ENCODE peak calls at places on chromosomes 4 and X, in eight cellular contexts. One of them, this sample, is unnamed.

GRCh38 chrX:7218321-7219152 is 70.6 kb upstream of the PUDP start:
- DNase-seq in spleen: no peak
- DNase-seq in aorta: no peak
- DNase-seq in suprapubic skin: no peak
- DNase-seq in right atrium auricular region: no peak
- DNase-seq in ascending aorta: no peak
- DNase-seq in tibial artery: no peak
- DNase-seq in lung: no peak
- DNase-seq in this sample: no peak

GRCh38 chrX:151727346-151727745 is 7.2 kb upstream of the CNGA2 start:
- DNase-seq in spleen: no peak
- DNase-seq in aorta: no peak
- DNase-seq in suprapubic skin: peak; percentile 36
- DNase-seq in right atrium auricular region: no peak
- DNase-seq in ascending aorta: no peak
- DNase-seq in tibial artery: no peak
- DNase-seq in lung: no peak
- DNase-seq in this sample: no peak

GRCh38 chr4:167234388-167234881 is at the start of gene SPOCK3:
- DNase-seq in spleen: peak; percentile 75
- DNase-seq in aorta: peak; percentile 46
- DNase-seq in suprapubic skin: no peak
- DNase-seq in right atrium auricular region: no peak
- DNase-seq in ascending aorta: no peak
- DNase-seq in tibial artery: no peak
- DNase-seq in lung: peak; percentile 32
- DNase-seq in this sample: peak; percentile 49

GRCh38 chr4:158496030-158496741 is 25.5 kb upstream of the RXFP1 start:
- DNase-seq in spleen: no peak
- DNase-seq in aorta: peak; percentile 42
- DNase-seq in suprapubic skin: no peak
- DNase-seq in right atrium auricular region: no peak
- DNase-seq in ascending aorta: no peak
- DNase-seq in tibial artery: peak; percentile 20
- DNase-seq in lung: peak; percentile 35
- DNase-seq in this sample: peak; percentile 55

GRCh38 chr4:127162741-127163140 is 470.0 kb upstream of the INTU start:
- DNase-seq in spleen: no peak
- DNase-seq in aorta: no peak
- DNase-seq in suprapubic skin: no peak
- DNase-seq in right atrium auricular region: no peak
- DNase-seq in ascending aorta: no peak
- DNase-seq in tibial artery: no peak
- DNase-seq in lung: no peak
- DNase-seq in this sample: no peak

GRCh38 chr4:128483816-128484215 is 196.2 kb upstream of the PGRMC2 start:
- DNase-seq in spleen: no peak
- DNase-seq in aorta: no peak
- DNase-seq in suprapubic skin: no peak
- DNase-seq in right atrium auricular region: no peak
- DNase-seq in ascending aorta: no peak
- DNase-seq in tibial artery: no peak
- DNase-seq in lung: no peak
- DNase-seq in this sample: no peak

GRCh38 chr4:143380651-143381050 is 44.0 kb downstream of the GAB1 start:
- DNase-seq in spleen: no peak
- DNase-seq in aorta: no peak
- DNase-seq in suprapubic skin: no peak
- DNase-seq in right atrium auricular region: no peak
- DNase-seq in ascending aorta: no peak
- DNase-seq in tibial artery: no peak
- DNase-seq in lung: no peak
- DNase-seq in this sample: no peak

GRCh38 chr4:25552580-25553271 is 102.9 kb upstream of the SLC34A2 start:
- DNase-seq in spleen: no peak
- DNase-seq in aorta: no peak
- DNase-seq in suprapubic skin: no peak
- DNase-seq in right atrium auricular region: no peak
- DNase-seq in ascending aorta: no peak
- DNase-seq in tibial artery: no peak
- DNase-seq in lung: peak; percentile 85
- DNase-seq in this sample: no peak

GRCh38 chr4:76982638-76983579 is 33.4 kb downstream of the SEPTIN11 start:
- DNase-seq in spleen: no peak
- DNase-seq in aorta: no peak
- DNase-seq in suprapubic skin: no peak
- DNase-seq in right atrium auricular region: no peak
- DNase-seq in ascending aorta: no peak
- DNase-seq in tibial artery: no peak
- DNase-seq in lung: no peak
- DNase-seq in this sample: no peak

GRCh38 chr4:150056569-150056968 is 21.7 kb upstream of the DCLK2 start:
- DNase-seq in spleen: no peak
- DNase-seq in aorta: no peak
- DNase-seq in suprapubic skin: no peak
- DNase-seq in right atrium auricular region: no peak
- DNase-seq in ascending aorta: no peak
- DNase-seq in tibial artery: no peak
- DNase-seq in lung: no peak
- DNase-seq in this sample: no peak

GRCh38 chrX:12197030-12197429 is 58.8 kb downstream of the FRMPD4 start:
- DNase-seq in spleen: no peak
- DNase-seq in aorta: no peak
- DNase-seq in suprapubic skin: no peak
- DNase-seq in right atrium auricular region: no peak
- DNase-seq in ascending aorta: no peak
- DNase-seq in tibial artery: no peak
- DNase-seq in lung: no peak
- DNase-seq in this sample: no peak

GRCh38 chr4:52841707-52842456 is 20.2 kb upstream of the RASL11B start:
- DNase-seq in spleen: no peak
- DNase-seq in aorta: no peak
- DNase-seq in suprapubic skin: no peak
- DNase-seq in right atrium auricular region: no peak
- DNase-seq in ascending aorta: no peak
- DNase-seq in tibial artery: no peak
- DNase-seq in lung: no peak
- DNase-seq in this sample: no peak

GRCh38 chrX:133610056-133610455 is 194.8 kb upstream of the GPC4 start:
- DNase-seq in spleen: no peak
- DNase-seq in aorta: no peak
- DNase-seq in suprapubic skin: no peak
- DNase-seq in right atrium auricular region: no peak
- DNase-seq in ascending aorta: no peak
- DNase-seq in tibial artery: no peak
- DNase-seq in lung: no peak
- DNase-seq in this sample: no peak

GRCh38 chrX:101265869-101266428 is 25.2 kb downstream of the TAF7L start:
- DNase-seq in spleen: no peak
- DNase-seq in aorta: no peak
- DNase-seq in suprapubic skin: no peak
- DNase-seq in right atrium auricular region: no peak
- DNase-seq in ascending aorta: no peak
- DNase-seq in tibial artery: no peak
- DNase-seq in lung: no peak
- DNase-seq in this sample: no peak

GRCh38 chrX:19912-20571 is 261.1 kb upstream of the PLCXD1 start:
- DNase-seq in spleen: peak; percentile 82
- DNase-seq in aorta: no peak
- DNase-seq in suprapubic skin: peak; percentile 58
- DNase-seq in right atrium auricular region: no peak
- DNase-seq in ascending aorta: no peak
- DNase-seq in tibial artery: no peak
- DNase-seq in lung: no peak
- DNase-seq in this sample: no peak

GRCh38 chrX:71911023-71911730 is 532 bp downstream of the NHSL2 start:
- DNase-seq in spleen: no peak
- DNase-seq in aorta: no peak
- DNase-seq in suprapubic skin: no peak
- DNase-seq in right atrium auricular region: no peak
- DNase-seq in ascending aorta: no peak
- DNase-seq in tibial artery: no peak
- DNase-seq in lung: no peak
- DNase-seq in this sample: peak; percentile 86

GRCh38 chr4:675036-675804 is 878 bp downstream of the MYL5 start:
- DNase-seq in spleen: peak; percentile 90
- DNase-seq in aorta: peak; percentile 63
- DNase-seq in suprapubic skin: no peak
- DNase-seq in right atrium auricular region: no peak
- DNase-seq in ascending aorta: no peak
- DNase-seq in tibial artery: no peak
- DNase-seq in lung: no peak
- DNase-seq in this sample: no peak
- H3K4me3 ChIP-seq in spleen: peak overlapping the region; percentile 77
- H3K4me3 ChIP-seq in aorta: peak overlapping the region; percentile 75
- H3K4me3 ChIP-seq in suprapubic skin: peak overlapping the region; percentile 87
- H3K4me3 ChIP-seq in right atrium auricular region: peak overlapping the region; percentile 91
- H3K4me3 ChIP-seq in ascending aorta: peak overlapping the region; percentile 92
- H3K4me3 ChIP-seq in tibial artery: peak overlapping the region; percentile 97
- H3K4me3 ChIP-seq in lung: peak overlapping the region; percentile 92
- H3K4me3 ChIP-seq in this sample: peak overlapping the region; percentile 92

GRCh38 chr4:39750216-39750615 is 52.3 kb downstream of the UBE2K start:
- DNase-seq in spleen: no peak
- DNase-seq in aorta: no peak
- DNase-seq in suprapubic skin: no peak
- DNase-seq in right atrium auricular region: no peak
- DNase-seq in ascending aorta: no peak
- DNase-seq in tibial artery: no peak
- DNase-seq in lung: no peak
- DNase-seq in this sample: no peak

DNA sequence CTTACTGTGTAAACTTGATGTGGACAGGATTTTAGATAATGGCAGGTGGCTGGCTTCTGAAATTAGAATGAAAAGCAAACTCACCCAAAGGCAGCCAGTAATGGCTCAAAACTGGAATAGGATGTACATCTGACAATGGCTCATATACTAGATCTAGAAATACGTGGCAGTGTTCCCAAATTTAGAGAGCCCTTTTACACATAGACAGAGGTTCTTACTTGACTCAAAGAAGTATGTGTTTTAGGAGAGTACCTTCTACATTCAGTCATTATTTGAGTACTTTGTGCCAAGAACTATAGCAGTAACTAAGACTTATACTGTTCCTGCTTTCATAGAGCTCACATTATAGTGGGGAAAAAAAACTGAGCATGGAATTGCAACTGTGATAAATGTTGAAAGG is 48.0 kb downstream of the UBE2K start:
- DNase-seq in spleen: no peak
- DNase-seq in aorta: no peak
- DNase-seq in suprapubic skin: no peak
- DNase-seq in right atrium auricular region: no peak
- DNase-seq in ascending aorta: no peak
- DNase-seq in tibial artery: no peak
- DNase-seq in lung: no peak
- DNase-seq in this sample: no peak
- H3K36me3 ChIP-seq in spleen: peaks cover 85% of the 10 kb centered on the region
- H3K36me3 ChIP-seq in aorta: no peaks in the 10 kb centered on the region
- H3K36me3 ChIP-seq in suprapubic skin: peaks cover 20% of the 10 kb centered on the region
- H3K36me3 ChIP-seq in right atrium auricular region: no peaks in the 10 kb centered on the region
- H3K36me3 ChIP-seq in ascending aorta: peaks cover 4% of the 10 kb centered on the region
- H3K36me3 ChIP-seq in tibial artery: no peaks in the 10 kb centered on the region
- H3K36me3 ChIP-seq in lung: peaks cover 5% of the 10 kb centered on the region
- H3K36me3 ChIP-seq in this sample: peaks cover 2% of the 10 kb centered on the region

GRCh38 chr4:37826282-37827029 is at the start of gene PGM2:
- DNase-seq in spleen: peak; percentile 99
- DNase-seq in aorta: peak; percentile 93
- DNase-seq in suprapubic skin: peak; percentile 87
- DNase-seq in right atrium auricular region: peak; percentile 83
- DNase-seq in ascending aorta: peak; percentile 63
- DNase-seq in tibial artery: peak; percentile 82
- DNase-seq in lung: peak; percentile 90
- DNase-seq in this sample: peak; percentile 94
- H3K4me3 ChIP-seq in spleen: peak within 1 kb of the TSS; percentile 67
- H3K4me3 ChIP-seq in aorta: peak within 1 kb of the TSS; percentile 33
- H3K4me3 ChIP-seq in suprapubic skin: peak within 1 kb of the TSS; percentile 81
- H3K4me3 ChIP-seq in right atrium auricular region: peak within 1 kb of the TSS; percentile 91
- H3K4me3 ChIP-seq in ascending aorta: peak within 1 kb of the TSS; percentile 86
- H3K4me3 ChIP-seq in tibial artery: peak within 1 kb of the TSS; percentile 71
- H3K4me3 ChIP-seq in lung: peak within 1 kb of the TSS; percentile 98
- H3K4me3 ChIP-seq in this sample: peak within 1 kb of the TSS; percentile 94

GRCh38 chr4:84968936-84969335 is 2.4 kb upstream of the WDFY3 start:
- DNase-seq in spleen: no peak
- DNase-seq in aorta: no peak
- DNase-seq in suprapubic skin: no peak
- DNase-seq in right atrium auricular region: no peak
- DNase-seq in ascending aorta: no peak
- DNase-seq in tibial artery: no peak
- DNase-seq in lung: no peak
- DNase-seq in this sample: no peak

GRCh38 chr4:84964995-84965557 is 1.4 kb downstream of the WDFY3 start:
- DNase-seq in spleen: no peak
- DNase-seq in aorta: no peak
- DNase-seq in suprapubic skin: no peak
- DNase-seq in right atrium auricular region: no peak
- DNase-seq in ascending aorta: no peak
- DNase-seq in tibial artery: no peak
- DNase-seq in lung: no peak
- DNase-seq in this sample: no peak

GRCh38 chr4:84967292-84967651 is 782 bp upstream of the WDFY3 start:
- DNase-seq in spleen: no peak
- DNase-seq in aorta: no peak
- DNase-seq in suprapubic skin: no peak
- DNase-seq in right atrium auricular region: no peak
- DNase-seq in ascending aorta: no peak
- DNase-seq in tibial artery: peak; percentile 37
- DNase-seq in lung: no peak
- DNase-seq in this sample: no peak

GRCh38 chr4:84966382-84967291 is at the start of gene WDFY3:
- DNase-seq in spleen: peak; percentile 91
- DNase-seq in aorta: peak; percentile 94
- DNase-seq in suprapubic skin: peak; percentile 91
- DNase-seq in right atrium auricular region: peak; percentile 89
- DNase-seq in ascending aorta: peak; percentile 53
- DNase-seq in tibial artery: peak; percentile 89
- DNase-seq in lung: peak; percentile 89
- DNase-seq in this sample: peak; percentile 88

DNA sequence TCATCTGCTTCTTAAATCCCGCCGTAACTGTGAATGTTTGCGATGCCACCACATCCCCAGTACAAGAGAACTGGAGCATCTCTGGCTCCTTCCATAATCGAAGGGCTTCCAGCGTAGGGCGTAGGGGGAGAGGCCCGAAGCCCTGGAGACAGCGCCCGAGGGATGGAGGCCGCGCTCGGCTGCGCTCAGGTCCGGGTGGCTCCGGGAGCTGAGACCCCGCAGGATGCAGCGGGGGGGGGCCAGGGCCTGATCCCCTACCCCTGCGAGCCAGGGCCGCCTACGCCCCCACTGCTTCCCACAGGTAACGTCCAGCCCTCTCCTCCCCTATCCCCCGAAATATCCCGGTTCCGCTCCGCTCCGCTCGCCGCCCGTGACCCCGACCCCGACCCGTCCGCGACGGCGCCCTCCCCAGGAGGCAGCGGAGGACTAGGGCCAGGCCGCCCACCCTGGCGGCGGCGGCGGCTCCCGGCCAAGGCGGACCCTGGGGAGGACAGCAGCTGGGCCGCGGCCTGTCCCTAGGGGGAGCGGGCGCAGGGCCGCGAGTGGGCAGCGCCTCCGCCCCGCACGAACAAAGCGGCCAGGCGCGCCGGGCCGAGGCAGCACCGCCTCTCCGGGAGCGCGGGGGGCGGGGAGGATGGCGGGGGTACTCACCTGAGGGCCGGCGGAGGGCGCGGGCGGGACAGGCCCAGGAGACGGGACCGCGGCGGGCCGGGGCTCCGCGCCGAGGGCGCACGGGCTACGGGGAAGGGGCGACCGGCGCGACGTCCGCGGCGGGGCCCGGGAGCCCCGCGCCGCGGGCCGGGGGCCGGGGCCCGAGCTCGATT is 720 bp downstream of the WDFY3 start:
- DNase-seq in spleen: peak; percentile 87
- DNase-seq in aorta: peak; percentile 64
- DNase-seq in suprapubic skin: peak; percentile 71
- DNase-seq in right atrium auricular region: no peak
- DNase-seq in ascending aorta: no peak
- DNase-seq in tibial artery: peak; percentile 29
- DNase-seq in lung: peak; percentile 34
- DNase-seq in this sample: peak; percentile 85
- H3K36me3 ChIP-seq in spleen: no peaks in the 10 kb centered on the region
- H3K36me3 ChIP-seq in aorta: no peaks in the 10 kb centered on the region
- H3K36me3 ChIP-seq in suprapubic skin: no peaks in the 10 kb centered on the region
- H3K36me3 ChIP-seq in right atrium auricular region: no peaks in the 10 kb centered on the region
- H3K36me3 ChIP-seq in ascending aorta: no peaks in the 10 kb centered on the region
- H3K36me3 ChIP-seq in tibial artery: no peaks in the 10 kb centered on the region
- H3K36me3 ChIP-seq in lung: no peaks in the 10 kb centered on the region
- H3K36me3 ChIP-seq in this sample: no peaks in the 10 kb centered on the region